ENCODE peak calls at places on chromosomes 13 and 19, in four cellular contexts. One of them, this sample, is unnamed.

GRCh38 chr19:2973229-2973628 is 4.1 kb upstream of the TLE6 start:
- DNase-seq in BE2C: no peak
- DNase-seq in IMR-90: no peak
- DNase-seq in fibroblast of mammary gland: peak; percentile 63
- DNase-seq in this sample: no peak

GRCh38 chr19:28727133-28727834 is 485.7 kb downstream of the UQCRFS1 start:
- DNase-seq in BE2C: no peak
- DNase-seq in IMR-90: no peak
- DNase-seq in fibroblast of mammary gland: peak; percentile 7
- DNase-seq in this sample: no peak

GRCh38 chr13:105918842-105919741 is 616.4 kb downstream of the EFNB2 start:
- DNase-seq in BE2C: peak; percentile 76
- DNase-seq in IMR-90: peak; percentile 82
- DNase-seq in fibroblast of mammary gland: peak; percentile 83
- DNase-seq in this sample: peak; percentile 62

GRCh38 chr19:14505488-14506239 is 9.7 kb upstream of the GIPC1 start:
- DNase-seq in BE2C: peak; percentile 58
- DNase-seq in IMR-90: peak; percentile 76
- DNase-seq in fibroblast of mammary gland: peak; percentile 72
- DNase-seq in this sample: peak; percentile 64

GRCh38 chr19:45883881-45884681 is 1.9 kb downstream of the IRF2BP1 start:
- DNase-seq in BE2C: no peak
- DNase-seq in IMR-90: no peak
- DNase-seq in fibroblast of mammary gland: no peak
- DNase-seq in this sample: no peak

GRCh38 chr13:60679131-60679530 is 282.1 kb downstream of the TDRD3 start:
- DNase-seq in BE2C: no peak
- DNase-seq in IMR-90: no peak
- DNase-seq in fibroblast of mammary gland: no peak
- DNase-seq in this sample: no peak

GRCh38 chr13:95128045-95128643 is 173.1 kb downstream of the ABCC4 start:
- DNase-seq in BE2C: no peak
- DNase-seq in IMR-90: no peak
- DNase-seq in fibroblast of mammary gland: no peak
- DNase-seq in this sample: peak; percentile 54

GRCh38 chr13:53250272-53250875 is 221.8 kb downstream of the OLFM4 start:
- DNase-seq in BE2C: peak; percentile 43
- DNase-seq in IMR-90: peak; percentile 72
- DNase-seq in fibroblast of mammary gland: peak; percentile 76
- DNase-seq in this sample: peak; percentile 72

GRCh38 chr13:79767126-79767525 is 286.2 kb downstream of the NDFIP2 start:
- DNase-seq in BE2C: no peak
- DNase-seq in IMR-90: no peak
- DNase-seq in fibroblast of mammary gland: no peak
- DNase-seq in this sample: no peak

DNA sequence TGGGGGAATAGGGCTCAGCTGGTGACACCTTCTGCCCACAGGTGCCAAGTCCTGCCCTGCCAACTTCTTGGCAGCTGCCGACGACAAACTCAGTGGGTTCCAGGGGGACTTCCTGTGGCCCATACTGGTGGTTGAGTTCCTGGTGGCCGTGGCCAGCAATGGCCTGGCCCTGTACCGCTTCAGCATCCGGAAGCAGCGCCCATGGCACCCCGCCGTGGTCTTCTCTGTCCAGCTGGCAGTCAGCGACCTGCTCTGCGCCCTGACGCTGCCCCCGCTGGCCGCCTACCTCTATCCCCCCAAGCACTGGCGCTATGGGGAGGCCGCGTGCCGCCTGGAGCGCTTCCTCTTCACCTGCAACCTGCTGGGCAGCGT is 2.1 kb downstream of the P2RY11 start:
- DNase-seq in BE2C: no peak
- DNase-seq in IMR-90: no peak
- DNase-seq in fibroblast of mammary gland: no peak
- DNase-seq in this sample: no peak
- TF ChIP-seq CTCF in BE2C: no peak
- TF ChIP-seq CTCF in IMR-90: no peak
- TF ChIP-seq CTCF in fibroblast of mammary gland: no peak
- TF ChIP-seq CTCF in this sample: no peak

GRCh38 chr19:4120933-4121612 is 2.8 kb downstream of the MAP2K2 start:
- DNase-seq in BE2C: no peak
- DNase-seq in IMR-90: no peak
- DNase-seq in fibroblast of mammary gland: no peak
- DNase-seq in this sample: no peak
- TF ChIP-seq CTCF in BE2C: no peak
- TF ChIP-seq CTCF in IMR-90: no peak
- TF ChIP-seq CTCF in fibroblast of mammary gland: no peak
- TF ChIP-seq CTCF in this sample: no peak

GRCh38 chr13:77466757-77467156 is 68.7 kb upstream of the SCEL start:
- DNase-seq in BE2C: no peak
- DNase-seq in IMR-90: no peak
- DNase-seq in fibroblast of mammary gland: no peak
- DNase-seq in this sample: no peak

GRCh38 chr13:77465595-77466195 is 69.8 kb upstream of the SCEL start:
- DNase-seq in BE2C: no peak
- DNase-seq in IMR-90: no peak
- DNase-seq in fibroblast of mammary gland: no peak
- DNase-seq in this sample: no peak

GRCh38 chr13:77476456-77476855 is 59.0 kb upstream of the SCEL start:
- DNase-seq in BE2C: no peak
- DNase-seq in IMR-90: no peak
- DNase-seq in fibroblast of mammary gland: no peak
- DNase-seq in this sample: no peak

GRCh38 chr13:77475345-77476084 is 60.0 kb upstream of the SCEL start:
- DNase-seq in BE2C: no peak
- DNase-seq in IMR-90: no peak
- DNase-seq in fibroblast of mammary gland: no peak
- DNase-seq in this sample: no peak

GRCh38 chr13:77470986-77471385 is 64.5 kb upstream of the SCEL start:
- DNase-seq in BE2C: no peak
- DNase-seq in IMR-90: no peak
- DNase-seq in fibroblast of mammary gland: no peak
- DNase-seq in this sample: no peak
- TF ChIP-seq CTCF in BE2C: no peak
- TF ChIP-seq CTCF in IMR-90: no peak
- TF ChIP-seq CTCF in fibroblast of mammary gland: no peak
- TF ChIP-seq CTCF in this sample: no peak

GRCh38 chr19:29775575-29775900 is 36.3 kb upstream of the CCNE1 start:
- DNase-seq in BE2C: no peak
- DNase-seq in IMR-90: no peak
- DNase-seq in fibroblast of mammary gland: no peak
- DNase-seq in this sample: no peak
- TF ChIP-seq CTCF in BE2C: no peak
- TF ChIP-seq CTCF in IMR-90: no peak
- TF ChIP-seq CTCF in fibroblast of mammary gland: no peak
- TF ChIP-seq CTCF in this sample: no peak

GRCh38 chr13:20148501-20149183 is 12.2 kb downstream of the GJA3 start:
- DNase-seq in BE2C: no peak
- DNase-seq in IMR-90: no peak
- DNase-seq in fibroblast of mammary gland: no peak
- DNase-seq in this sample: no peak
- TF ChIP-seq CTCF in BE2C: no peak
- TF ChIP-seq CTCF in IMR-90: no peak
- TF ChIP-seq CTCF in fibroblast of mammary gland: no peak
- TF ChIP-seq CTCF in this sample: no peak

GRCh38 chr13:24128962-24129361 is 31.6 kb upstream of the SPATA13 start:
- DNase-seq in BE2C: no peak
- DNase-seq in IMR-90: no peak
- DNase-seq in fibroblast of mammary gland: no peak
- DNase-seq in this sample: no peak
- TF ChIP-seq CTCF in BE2C: no peak
- TF ChIP-seq CTCF in IMR-90: no peak
- TF ChIP-seq CTCF in fibroblast of mammary gland: no peak
- TF ChIP-seq CTCF in this sample: no peak